ENCODE peak calls at places on chromosomes 13 and 19, in ten cellular contexts. M is GM23338; O is lower leg skin; A is hepatocyte; W is CD8-positive, alpha-beta T cell; T is GM12865; K is colonic mucosa; Y is IMR-90; V is effector memory CD4-positive, alpha-beta T cell; R is fibroblast of pulmonary artery. S is an unnamed sample.

GRCh38 chr13:50230365-50230978 is 215.2 kb downstream of the KCNRG start:
- DNase-seq in M (no peak), O (no peak), A (peak; percentile 55), W (no peak), T (no peak), K (no peak), Y (peak; percentile 53), V (no peak), R (peak; percentile 90), S (peak; percentile 66)

GRCh38 chr19:51097796-51098195 is 10.4 kb downstream of the CTU1 start:
- DNase-seq in M (no peak), O (no peak), A (no peak), W (no peak), T (no peak), K (no peak), Y (no peak), V (no peak), R (no peak), S (no peak)

GRCh38 chr19:10105241-10106099 is 692 bp upstream of the PPAN start:
- DNase-seq in M (no peak), O (no peak), A (no peak), W (peak; percentile 62), T (peak; percentile 85), K (peak; percentile 20), Y (no peak), V (peak; percentile 63), R (no peak), S (no peak)

GRCh38 chr13:31797154-31797775 is 57.9 kb downstream of the RXFP2 start:
- DNase-seq in M (peak; percentile 63), O (no peak), A (peak; percentile 57), W (no peak), T (no peak), K (no peak), Y (peak; percentile 55), V (no peak), R (peak; percentile 66), S (no peak)

GRCh38 chr13:101499406-101499805 is 46.9 kb downstream of the ITGBL1 start:
- DNase-seq in M (no peak), O (no peak), A (no peak), W (no peak), T (no peak), K (no peak), Y (peak; percentile 10), V (no peak), R (no peak), S (no peak)

GRCh38 chr13:48037346-48038173 is at the start of gene NUDT15:
- DNase-seq in M (peak; percentile 97), O (peak; percentile 89), A (peak; percentile 97), W (peak; percentile 97), T (peak; percentile 99), K (peak; percentile 94), Y (peak; percentile 96), V (peak; percentile 94), R (peak; percentile 98), S (peak; percentile 98)

GRCh38 chr13:28324181-28324789 is 170.6 kb downstream of the FLT1 start:
- DNase-seq in M (peak; percentile 93), O (peak; percentile 48), A (peak; percentile 78), W (peak; percentile 53), T (peak; percentile 80), K (peak; percentile 71), Y (peak; percentile 73), V (peak; percentile 13), R (peak; percentile 82), S (peak; percentile 74)

GRCh38 chr13:46359731-46360130 is 27.3 kb downstream of the RUBCNL start:
- DNase-seq in M (no peak), O (no peak), A (no peak), W (no peak), T (no peak), K (no peak), Y (peak; percentile 22), V (no peak), R (no peak), S (no peak)

GRCh38 chr13:73340069-73340468 is 281.3 kb downstream of the KLF5 start:
- DNase-seq in M (no peak), O (no peak), A (no peak), W (no peak), T (no peak), K (no peak), Y (no peak), V (no peak), R (no peak), S (no peak)

GRCh38 chr13:59477011-59477410 is 686.7 kb downstream of the DIAPH3 start:
- DNase-seq in M (peak; percentile 41), O (no peak), A (no peak), W (no peak), T (peak; percentile 7), K (no peak), Y (no peak), V (no peak), R (no peak), S (no peak)

GRCh38 chr19:3612901-3613741 is 6.4 kb upstream of the TBXA2R start:
- DNase-seq in M (peak; percentile 85), O (no peak), A (no peak), W (no peak), T (no peak), K (no peak), Y (no peak), V (no peak), R (no peak), S (no peak)

GRCh38 chr13:97286317-97287046 is 64.3 kb downstream of the MBNL2 start:
- DNase-seq in M (no peak), O (no peak), A (no peak), W (no peak), T (no peak), K (no peak), Y (no peak), V (no peak), R (no peak), S (no peak)

GRCh38 chr19:43780706-43781525 is at the start of gene KCNN4:
- DNase-seq in M (no peak), O (no peak), A (peak; percentile 58), W (peak; percentile 52), T (peak; percentile 82), K (peak; percentile 81), Y (peak; percentile 67), V (peak; percentile 34), R (peak; percentile 19), S (no peak)

GRCh38 chr19:2962018-2962670 is 15.2 kb upstream of the TLE6 start:
- DNase-seq in M (peak; percentile 96), O (peak; percentile 83), A (peak; percentile 93), W (peak; percentile 66), T (peak; percentile 72), K (peak; percentile 72), Y (peak; percentile 89), V (peak; percentile 52), R (peak; percentile 82), S (peak; percentile 88)

DNA sequence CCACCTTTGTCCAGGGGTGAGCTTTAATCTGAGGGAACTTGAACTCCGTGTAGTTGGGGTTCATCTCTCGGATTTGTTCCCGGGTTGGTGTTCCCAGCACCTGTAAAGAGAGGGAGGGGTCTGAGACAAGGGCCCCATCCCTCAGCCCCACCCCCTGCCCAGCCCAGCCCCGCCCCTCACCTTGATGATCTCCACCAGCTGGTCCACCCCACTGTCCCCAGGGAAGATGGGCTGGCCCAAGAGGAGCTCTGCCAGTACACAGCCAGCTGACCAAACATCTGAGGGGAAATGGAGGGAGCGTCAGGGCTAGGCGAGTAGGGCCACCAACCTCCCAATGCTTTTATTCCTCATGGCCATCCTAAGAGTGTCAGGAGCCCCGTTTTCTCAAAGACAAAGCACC is 9.3 kb downstream of the GSK3A start:
- DNase-seq in M (no peak), O (no peak), A (no peak), W (no peak), T (no peak), K (no peak), Y (no peak), V (no peak), R (no peak), S (no peak)
- H3K4me3 ChIP-seq in M (no peak overlapping the region), O (no peak overlapping the region), A (no peak overlapping the region), W (no peak overlapping the region), T (no peak overlapping the region), K (no peak overlapping the region), Y (no peak overlapping the region), V (no peak overlapping the region), R (no peak overlapping the region), S (no peak overlapping the region)

DNA sequence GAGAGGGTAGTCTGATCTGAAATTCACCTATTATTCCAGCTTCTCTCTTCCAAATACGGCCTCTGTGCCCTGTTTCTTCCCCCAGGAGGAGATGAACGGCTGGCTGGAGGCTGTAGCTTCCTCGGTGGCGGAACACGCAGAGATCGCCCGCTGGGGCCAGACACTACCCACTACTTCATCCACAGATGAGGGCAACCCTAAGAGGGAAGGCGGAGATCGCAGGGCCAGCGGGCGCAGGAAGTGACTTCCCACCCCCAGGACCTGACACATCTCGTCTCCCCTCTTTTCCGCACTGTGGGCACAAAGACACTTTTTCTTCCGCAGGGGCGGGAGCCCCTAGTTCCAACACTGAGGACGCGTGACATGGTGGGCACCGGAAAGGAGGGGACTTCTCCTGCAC is 1.3 kb upstream of the SHKBP1 start:
- DNase-seq in M (peak; percentile 32), O (no peak), A (no peak), W (no peak), T (no peak), K (no peak), Y (no peak), V (no peak), R (no peak), S (no peak)
- H3K4me3 ChIP-seq in M (peak overlapping the region; percentile 96), O (no peak overlapping the region), A (no peak overlapping the region), W (no peak overlapping the region), T (no peak overlapping the region), K (no peak overlapping the region), Y (no peak overlapping the region), V (no peak overlapping the region), R (no peak overlapping the region), S (no peak overlapping the region)

DNA sequence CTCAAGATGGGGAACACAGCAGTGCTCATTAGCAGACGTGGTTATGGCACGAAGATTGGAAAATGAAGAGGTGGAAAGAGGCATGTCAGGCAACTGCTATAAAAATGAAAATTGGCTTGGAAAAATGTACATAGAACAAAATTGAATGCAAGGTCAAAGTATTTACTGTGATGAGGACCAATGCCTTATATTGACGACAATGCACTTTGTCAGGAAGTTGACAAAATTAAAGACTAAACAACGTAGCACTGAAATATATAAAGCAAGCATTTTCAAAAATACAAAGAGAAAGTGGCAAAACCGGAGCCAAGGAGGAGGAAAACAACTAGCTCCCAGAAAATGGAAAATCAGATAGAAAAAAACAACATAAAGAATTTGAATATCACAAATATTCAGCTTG is 113.7 kb upstream of the SGCG start:
- DNase-seq in M (no peak), O (no peak), A (no peak), W (no peak), T (no peak), K (no peak), Y (no peak), V (no peak), R (no peak), S (no peak)
- H3K4me3 ChIP-seq in M (no peak overlapping the region), O (no peak overlapping the region), A (no peak overlapping the region), W (no peak overlapping the region), T (no peak overlapping the region), K (no peak overlapping the region), Y (no peak overlapping the region), V (no peak overlapping the region), R (no peak overlapping the region), S (no peak overlapping the region)

GRCh38 chr19:35135389-35135909 is 590 bp upstream of the LGI4 start:
- DNase-seq in M (peak; percentile 87), O (no peak), A (peak; percentile 88), W (peak; percentile 67), T (peak; percentile 77), K (peak; percentile 84), Y (peak; percentile 55), V (peak; percentile 36), R (peak; percentile 69), S (peak; percentile 41)
- H3K4me3 ChIP-seq in M (peak overlapping the region; percentile 48), O (no peak overlapping the region), A (no peak overlapping the region), W (no peak overlapping the region), T (no peak overlapping the region), K (no peak overlapping the region), Y (no peak overlapping the region), V (no peak overlapping the region), R (no peak overlapping the region), S (no peak overlapping the region)